ENCODE peak calls at places on chromosomes 11 and 22, in four cellular contexts. One of them, this sample, is unnamed.

GRCh38 chr22:50298937-50299656 is 8.3 kb downstream of the PLXNB2 start:
- DNase-seq in heart right ventricle: peak; percentile 46
- DNase-seq in CD8-positive, alpha-beta memory T cell: no peak
- DNase-seq in cardiac muscle cell: no peak
- DNase-seq in this sample: no peak

GRCh38 chr11:43360361-43361032 is 1.8 kb downstream of the TTC17 start:
- DNase-seq in heart right ventricle: no peak
- DNase-seq in CD8-positive, alpha-beta memory T cell: no peak
- DNase-seq in cardiac muscle cell: peak; percentile 25
- DNase-seq in this sample: no peak

GRCh38 chr11:34425863-34426262 is 12.9 kb upstream of the CAT start:
- DNase-seq in heart right ventricle: no peak
- DNase-seq in CD8-positive, alpha-beta memory T cell: no peak
- DNase-seq in cardiac muscle cell: no peak
- DNase-seq in this sample: no peak

GRCh38 chr11:109946322-109946846 is 146.8 kb upstream of the ZC3H12C start:
- DNase-seq in heart right ventricle: peak; percentile 74
- DNase-seq in CD8-positive, alpha-beta memory T cell: no peak
- DNase-seq in cardiac muscle cell: peak; percentile 88
- DNase-seq in this sample: peak; percentile 19

GRCh38 chr11:35912883-35913614 is 30.8 kb upstream of the LDLRAD3 start:
- DNase-seq in heart right ventricle: no peak
- DNase-seq in CD8-positive, alpha-beta memory T cell: no peak
- DNase-seq in cardiac muscle cell: no peak
- DNase-seq in this sample: no peak

GRCh38 chr11:17719940-17720795 is 797 bp downstream of the MYOD1 start:
- DNase-seq in heart right ventricle: no peak
- DNase-seq in CD8-positive, alpha-beta memory T cell: no peak
- DNase-seq in cardiac muscle cell: peak; percentile 52
- DNase-seq in this sample: no peak

GRCh38 chr22:30310881-30311771 is 15.6 kb downstream of the TBC1D10A start:
- DNase-seq in heart right ventricle: peak; percentile 80
- DNase-seq in CD8-positive, alpha-beta memory T cell: no peak
- DNase-seq in cardiac muscle cell: peak; percentile 42
- DNase-seq in this sample: no peak

GRCh38 chr11:32586576-32587190 is 3.1 kb downstream of the EIF3M start:
- DNase-seq in heart right ventricle: no peak
- DNase-seq in CD8-positive, alpha-beta memory T cell: no peak
- DNase-seq in cardiac muscle cell: peak; percentile 12
- DNase-seq in this sample: no peak

GRCh38 chr22:46835288-46835687 is 72.8 kb downstream of the TBC1D22A start:
- DNase-seq in heart right ventricle: no peak
- DNase-seq in CD8-positive, alpha-beta memory T cell: no peak
- DNase-seq in cardiac muscle cell: no peak
- DNase-seq in this sample: no peak

GRCh38 chr22:17430298-17430900 is 61.1 kb downstream of the CECR2 start:
- DNase-seq in heart right ventricle: no peak
- DNase-seq in CD8-positive, alpha-beta memory T cell: no peak
- DNase-seq in cardiac muscle cell: no peak
- DNase-seq in this sample: no peak

GRCh38 chr22:33867118-33867863 is 53.0 kb downstream of the LARGE1 start:
- DNase-seq in heart right ventricle: no peak
- DNase-seq in CD8-positive, alpha-beta memory T cell: no peak
- DNase-seq in cardiac muscle cell: no peak
- DNase-seq in this sample: no peak

GRCh38 chr11:83845797-83846196 is 559.6 kb upstream of the CCDC90B start:
- DNase-seq in heart right ventricle: no peak
- DNase-seq in CD8-positive, alpha-beta memory T cell: no peak
- DNase-seq in cardiac muscle cell: no peak
- DNase-seq in this sample: no peak

GRCh38 chr11:129278586-129279319 is 86.6 kb upstream of the ARHGAP32 start:
- DNase-seq in heart right ventricle: peak; percentile 29
- DNase-seq in CD8-positive, alpha-beta memory T cell: peak; percentile 1
- DNase-seq in cardiac muscle cell: peak; percentile 53
- DNase-seq in this sample: peak; percentile 16

GRCh38 chr22:41203118-41203517 is 2.0 kb upstream of the L3MBTL2 start:
- DNase-seq in heart right ventricle: no peak
- DNase-seq in CD8-positive, alpha-beta memory T cell: no peak
- DNase-seq in cardiac muscle cell: no peak
- DNase-seq in this sample: no peak

GRCh38 chr11:75813126-75813525 is 1.9 kb upstream of the UVRAG start:
- DNase-seq in heart right ventricle: no peak
- DNase-seq in CD8-positive, alpha-beta memory T cell: no peak
- DNase-seq in cardiac muscle cell: no peak
- DNase-seq in this sample: no peak

GRCh38 chr22:37283393-37283937 is 1.2 kb downstream of the CYTH4 start:
- DNase-seq in heart right ventricle: no peak
- DNase-seq in CD8-positive, alpha-beta memory T cell: peak; percentile 66
- DNase-seq in cardiac muscle cell: peak; percentile 34
- DNase-seq in this sample: peak; percentile 59

GRCh38 chr22:43005106-43005505 is 9.8 kb downstream of the PACSIN2 start:
- DNase-seq in heart right ventricle: no peak
- DNase-seq in CD8-positive, alpha-beta memory T cell: no peak
- DNase-seq in cardiac muscle cell: no peak
- DNase-seq in this sample: no peak

GRCh38 chr11:104736503-104736902 is 161.8 kb downstream of the CASP12 start:
- DNase-seq in heart right ventricle: no peak
- DNase-seq in CD8-positive, alpha-beta memory T cell: no peak
- DNase-seq in cardiac muscle cell: no peak
- DNase-seq in this sample: no peak

GRCh38 chr11:99918761-99919160 is 768.3 kb upstream of the ARHGAP42 start:
- DNase-seq in heart right ventricle: no peak
- DNase-seq in CD8-positive, alpha-beta memory T cell: no peak
- DNase-seq in cardiac muscle cell: no peak
- DNase-seq in this sample: no peak

GRCh38 chr22:20885017-20885556 is 26.3 kb downstream of the SNAP29 start:
- DNase-seq in heart right ventricle: no peak
- DNase-seq in CD8-positive, alpha-beta memory T cell: no peak
- DNase-seq in cardiac muscle cell: no peak
- DNase-seq in this sample: no peak

GRCh38 chr11:2377511-2378443 is 667 bp downstream of the CD81 start:
- DNase-seq in heart right ventricle: peak; percentile 73
- DNase-seq in CD8-positive, alpha-beta memory T cell: peak; percentile 55
- DNase-seq in cardiac muscle cell: peak; percentile 68
- DNase-seq in this sample: peak; percentile 49

GRCh38 chr11:35282226-35282882 is 137.0 kb downstream of the SLC1A2 start:
- DNase-seq in heart right ventricle: no peak
- DNase-seq in CD8-positive, alpha-beta memory T cell: no peak
- DNase-seq in cardiac muscle cell: no peak
- DNase-seq in this sample: no peak

GRCh38 chr11:10906521-10906920 is 48.7 kb upstream of the ZBED5 start:
- DNase-seq in heart right ventricle: no peak
- DNase-seq in CD8-positive, alpha-beta memory T cell: no peak
- DNase-seq in cardiac muscle cell: no peak
- DNase-seq in this sample: no peak

GRCh38 chr11:17352925-17353227 is 1.3 kb downstream of the NCR3LG1 start:
- DNase-seq in heart right ventricle: peak; percentile 21
- DNase-seq in CD8-positive, alpha-beta memory T cell: peak; percentile 10
- DNase-seq in cardiac muscle cell: peak; percentile 30
- DNase-seq in this sample: no peak

GRCh38 chr22:45014658-45015057 is 4.9 kb upstream of the PHF21B start:
- DNase-seq in heart right ventricle: no peak
- DNase-seq in CD8-positive, alpha-beta memory T cell: no peak
- DNase-seq in cardiac muscle cell: no peak
- DNase-seq in this sample: no peak

DNA sequence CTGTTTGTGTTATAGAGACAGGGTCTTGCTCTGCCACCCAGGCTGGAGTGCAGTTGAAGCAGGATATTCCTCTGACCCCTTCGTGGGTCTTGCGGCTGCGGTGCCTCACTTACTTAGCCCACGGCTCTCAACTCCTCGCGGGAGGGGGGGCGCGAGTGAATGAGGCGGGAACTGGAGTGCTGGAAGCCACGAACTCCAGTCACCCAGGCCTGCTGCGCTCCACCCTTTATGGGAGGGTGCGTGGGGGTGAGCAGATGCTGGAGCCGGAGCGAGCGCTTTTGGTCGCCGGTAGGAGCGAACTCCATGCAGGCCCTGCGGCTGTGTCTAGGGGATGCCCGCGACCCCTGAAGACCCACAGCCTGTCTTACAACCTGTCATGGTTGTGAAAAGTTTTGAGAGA is 1.8 kb downstream of the C11orf54 start:
- DNase-seq in heart right ventricle: no peak
- DNase-seq in CD8-positive, alpha-beta memory T cell: no peak
- DNase-seq in cardiac muscle cell: no peak
- DNase-seq in this sample: no peak
- H3K27ac ChIP-seq in heart right ventricle: no peak overlapping the region
- H3K27ac ChIP-seq in CD8-positive, alpha-beta memory T cell: no peak overlapping the region
- H3K27ac ChIP-seq in cardiac muscle cell: no peak overlapping the region
- H3K27ac ChIP-seq in this sample: no peak overlapping the region

GRCh38 chr11:60921777-60922335 is 2.4 kb upstream of the TMEM132A start:
- DNase-seq in heart right ventricle: no peak
- DNase-seq in CD8-positive, alpha-beta memory T cell: no peak
- DNase-seq in cardiac muscle cell: no peak
- DNase-seq in this sample: no peak

GRCh38 chr11:60919956-60920355 is 4.3 kb upstream of the TMEM132A start:
- DNase-seq in heart right ventricle: no peak
- DNase-seq in CD8-positive, alpha-beta memory T cell: no peak
- DNase-seq in cardiac muscle cell: no peak
- DNase-seq in this sample: no peak

GRCh38 chr11:60922906-60923305 is 1.4 kb upstream of the TMEM132A start:
- DNase-seq in heart right ventricle: no peak
- DNase-seq in CD8-positive, alpha-beta memory T cell: no peak
- DNase-seq in cardiac muscle cell: no peak
- DNase-seq in this sample: no peak

GRCh38 chr11:60919320-60919719 is 4.9 kb upstream of the TMEM132A start:
- DNase-seq in heart right ventricle: no peak
- DNase-seq in CD8-positive, alpha-beta memory T cell: no peak
- DNase-seq in cardiac muscle cell: no peak
- DNase-seq in this sample: no peak

DNA sequence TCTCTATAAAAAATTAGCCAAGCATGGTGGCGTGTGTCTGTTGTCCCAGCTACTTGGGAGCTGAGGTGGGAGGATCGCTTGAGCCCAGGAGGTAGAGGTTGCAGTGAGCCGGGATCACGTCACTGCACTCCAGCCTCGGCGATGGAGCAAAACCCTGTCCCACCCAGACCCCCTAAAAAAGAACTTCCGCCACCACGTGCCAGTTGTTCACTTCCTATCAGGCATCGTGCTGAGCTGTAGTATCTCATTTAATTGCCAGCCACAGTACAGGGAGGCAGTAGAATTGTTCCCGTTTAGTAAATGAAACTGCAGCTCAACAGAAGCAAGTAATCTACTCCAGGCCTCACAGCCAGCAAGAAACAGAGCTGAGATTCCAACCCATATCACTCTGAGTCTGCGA is 3.0 kb upstream of the TMEM132A start:
- DNase-seq in heart right ventricle: no peak
- DNase-seq in CD8-positive, alpha-beta memory T cell: no peak
- DNase-seq in cardiac muscle cell: no peak
- DNase-seq in this sample: no peak
- H3K4me1 ChIP-seq in heart right ventricle: peaks cover 69% of the 10 kb centered on the region
- H3K4me1 ChIP-seq in CD8-positive, alpha-beta memory T cell: peaks cover 18% of the 10 kb centered on the region
- H3K4me1 ChIP-seq in cardiac muscle cell: no peaks in the 10 kb centered on the region
- H3K4me1 ChIP-seq in this sample: peaks cover 12% of the 10 kb centered on the region

GRCh38 chr11:102147031-102147430 is 36.8 kb downstream of the YAP1 start:
- DNase-seq in heart right ventricle: no peak
- DNase-seq in CD8-positive, alpha-beta memory T cell: no peak
- DNase-seq in cardiac muscle cell: no peak
- DNase-seq in this sample: no peak
- H3K27ac ChIP-seq in heart right ventricle: peak overlapping the region; percentile 56
- H3K27ac ChIP-seq in CD8-positive, alpha-beta memory T cell: no peak overlapping the region
- H3K27ac ChIP-seq in cardiac muscle cell: peak overlapping the region; percentile 88
- H3K27ac ChIP-seq in this sample: no peak overlapping the region

GRCh38 chr11:64129403-64129802 is 36.5 kb downstream of the MACROD1 start:
- DNase-seq in heart right ventricle: no peak
- DNase-seq in CD8-positive, alpha-beta memory T cell: no peak
- DNase-seq in cardiac muscle cell: no peak
- DNase-seq in this sample: no peak
- H3K4me1 ChIP-seq in heart right ventricle: peaks cover 19% of the 10 kb centered on the region
- H3K4me1 ChIP-seq in CD8-positive, alpha-beta memory T cell: no peaks in the 10 kb centered on the region
- H3K4me1 ChIP-seq in cardiac muscle cell: peaks cover 38% of the 10 kb centered on the region
- H3K4me1 ChIP-seq in this sample: no peaks in the 10 kb centered on the region

DNA sequence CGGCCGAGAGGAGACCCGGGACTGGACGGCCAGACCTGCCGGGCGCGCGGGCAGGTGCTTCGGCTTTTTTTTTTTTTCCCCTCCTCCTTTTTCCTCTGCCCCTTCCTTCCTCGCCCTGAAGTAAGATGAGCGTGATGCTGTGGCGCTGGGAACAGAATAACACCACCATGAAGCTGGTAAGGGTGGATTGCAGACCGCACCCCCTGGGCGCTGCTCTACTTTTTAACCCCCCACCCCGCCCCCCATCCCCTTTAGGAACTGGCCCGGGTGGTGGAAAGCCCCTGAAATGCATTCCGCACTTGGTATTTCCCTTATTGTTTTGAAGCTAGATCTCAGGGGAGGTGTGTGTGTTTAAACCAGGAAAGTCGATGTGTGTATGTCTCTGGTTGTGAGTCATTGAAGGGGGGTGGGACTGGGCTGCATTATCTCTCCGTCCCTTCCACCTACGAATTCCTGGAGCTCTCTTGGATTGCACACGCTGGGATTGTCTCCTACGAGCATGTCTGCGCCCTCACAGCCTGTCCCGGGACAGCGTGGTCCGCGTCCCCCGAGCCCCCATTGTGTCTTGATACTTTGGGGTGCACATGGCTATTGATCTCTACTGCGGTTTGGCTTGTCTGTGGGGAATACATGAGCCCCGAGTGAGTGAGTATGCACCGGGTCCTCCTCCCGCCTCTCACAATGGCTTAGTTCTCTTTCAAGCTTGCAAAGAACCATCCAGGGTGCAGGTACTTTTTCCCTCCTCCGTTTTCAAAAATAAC is 64.9 kb downstream of the NAV2 start:
- DNase-seq in heart right ventricle: no peak
- DNase-seq in CD8-positive, alpha-beta memory T cell: no peak
- DNase-seq in cardiac muscle cell: peak; percentile 23
- DNase-seq in this sample: no peak
- H3K27ac ChIP-seq in heart right ventricle: no peak overlapping the region
- H3K27ac ChIP-seq in CD8-positive, alpha-beta memory T cell: no peak overlapping the region
- H3K27ac ChIP-seq in cardiac muscle cell: no peak overlapping the region
- H3K27ac ChIP-seq in this sample: no peak overlapping the region

GRCh38 chr22:26483043-26483438 is 542 bp downstream of the HPS4 start:
- DNase-seq in heart right ventricle: no peak
- DNase-seq in CD8-positive, alpha-beta memory T cell: no peak
- DNase-seq in cardiac muscle cell: no peak
- DNase-seq in this sample: no peak
- H3K4me1 ChIP-seq in heart right ventricle: peaks cover 65% of the 10 kb centered on the region
- H3K4me1 ChIP-seq in CD8-positive, alpha-beta memory T cell: peaks cover 57% of the 10 kb centered on the region
- H3K4me1 ChIP-seq in cardiac muscle cell: peaks cover 17% of the 10 kb centered on the region
- H3K4me1 ChIP-seq in this sample: peaks cover 17% of the 10 kb centered on the region

DNA sequence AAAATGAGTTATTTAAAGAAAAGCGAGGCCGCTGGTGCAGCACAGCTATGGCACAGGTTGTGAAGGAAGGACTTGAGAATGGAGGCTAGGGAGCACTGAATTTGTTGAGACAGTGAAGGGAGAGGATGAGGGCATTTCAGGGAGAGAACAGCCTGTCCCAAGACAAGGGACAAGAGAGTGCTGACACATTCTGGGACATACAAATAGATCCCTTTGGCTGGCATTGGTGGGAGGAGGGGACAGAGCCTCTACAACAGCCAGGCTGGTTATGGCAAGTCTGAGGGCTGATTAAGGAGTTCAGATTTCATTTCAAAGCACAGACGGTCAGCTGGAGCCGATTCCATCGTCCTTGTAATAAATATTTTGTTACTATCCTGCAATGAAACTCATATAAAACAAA is 1.7 kb upstream of the SLC29A2 start:
- DNase-seq in heart right ventricle: peak; percentile 24
- DNase-seq in CD8-positive, alpha-beta memory T cell: no peak
- DNase-seq in cardiac muscle cell: peak; percentile 42
- DNase-seq in this sample: no peak
- H3K27ac ChIP-seq in heart right ventricle: peak overlapping the region; percentile 82
- H3K27ac ChIP-seq in CD8-positive, alpha-beta memory T cell: peak overlapping the region; percentile 72
- H3K27ac ChIP-seq in cardiac muscle cell: peak overlapping the region; percentile 95
- H3K27ac ChIP-seq in this sample: no peak overlapping the region

This sample was measured in naive thymus-derived CD4-positive, alpha-beta T cell.